ENCODE peak calls at places on chromosomes 16 and 17, in four cellular contexts. E is iPS DF 6.9; V is colonic mucosa; W is CD8-positive, alpha-beta T cell. Y is an unnamed sample.

GRCh38 chr17:66348605-66349165 is 46.3 kb downstream of the PRKCA start:
- DNase-seq in W (no peak), V (peak), E (no peak), Y (peak)

GRCh38 chr16:20867585-20867984 is 32.6 kb downstream of the DCUN1D3 start:
- DNase-seq in W (no peak), V (no peak), E (no peak), Y (no peak)

GRCh38 chr16:87628246-87628923 is 26.1 kb downstream of the JPH3 start:
- DNase-seq in V (no peak), W (no peak), E (no peak), Y (no peak)

GRCh38 chr16:56363781-56364565 is 61.4 kb downstream of the AMFR start:
- DNase-seq in W (no peak), E (no peak), V (no peak), Y (no peak)

GRCh38 chr17:13135496-13135895 is 117.7 kb upstream of the ELAC2 start:
- DNase-seq in E (no peak), W (no peak), V (no peak), Y (no peak)

GRCh38 chr17:38428643-38429371 is 543 bp downstream of the ARHGAP23 start:
- DNase-seq in E (no peak), W (peak), V (no peak), Y (no peak)

GRCh38 chr17:17885029-17885351 is 48.2 kb upstream of the SREBF1 start:
- DNase-seq in V (no peak), E (no peak), W (no peak), Y (no peak)

GRCh38 chr16:47644166-47644565 is 183.0 kb downstream of the PHKB start:
- DNase-seq in V (no peak), E (no peak), W (no peak), Y (no peak)

GRCh38 chr17:81481011-81481799 is 31.4 kb downstream of the ACTG1 start:
- DNase-seq in V (peak), W (peak), E (no peak), Y (no peak)

GRCh38 chr16:396605-397004 is 394 bp upstream of the NME4 start:
- DNase-seq in V (no peak), W (no peak), E (no peak), Y (no peak)

GRCh38 chr17:78868391-78868790 is 27.8 kb upstream of the USP36 start:
- DNase-seq in V (no peak), W (no peak), E (no peak), Y (no peak)

GRCh38 chr16:2765462-2766404 is 11.3 kb downstream of the ELOB start:
- DNase-seq in W (no peak), E (no peak), V (no peak), Y (no peak)

GRCh38 chr17:22517716-22518115 is 825.4 kb downstream of the KCNJ18 start:
- DNase-seq in W (no peak), V (no peak), E (no peak), Y (no peak)

GRCh38 chr16:30767767-30768465 is 5.8 kb downstream of the RNF40 start:
- DNase-seq in V (no peak), E (no peak), W (peak), Y (no peak)

GRCh38 chr17:28372203-28372944 is 880 bp downstream of the SARM1 start:
- DNase-seq in W (peak), V (no peak), E (no peak), Y (no peak)

GRCh38 chr16:26169451-26169850 is 477.7 kb downstream of the HS3ST4 start:
- DNase-seq in V (no peak), E (no peak), W (no peak), Y (no peak)

GRCh38 chr17:27244481-27245223 is 49.3 kb upstream of the WSB1 start:
- DNase-seq in E (no peak), V (peak), W (no peak), Y (peak)

GRCh38 chr17:10614536-10615155 is 42.5 kb downstream of the MYH3 start:
- DNase-seq in W (no peak), V (peak), E (peak), Y (no peak)

GRCh38 chr17:71114911-71115668 is 945.8 kb downstream of the KCNJ2 start:
- DNase-seq in W (no peak), E (no peak), V (no peak), Y (no peak)

GRCh38 chr17:65228734-65229390 is 91.7 kb downstream of the RGS9 start:
- DNase-seq in W (no peak), E (no peak), V (no peak), Y (no peak)

GRCh38 chr17:42252528-42253172 is 23.5 kb downstream of the STAT5B start:
- DNase-seq in E (no peak), V (no peak), W (no peak), Y (no peak)

GRCh38 chr17:42253601-42254000 is 22.6 kb downstream of the STAT5B start:
- DNase-seq in E (no peak), V (no peak), W (no peak), Y (no peak)

GRCh38 chr17:42253173-42253545 is 23.0 kb downstream of the STAT5B start:
- DNase-seq in V (no peak), E (no peak), W (no peak), Y (no peak)

GRCh38 chr17:42251115-42251514 is 25.1 kb downstream of the STAT5B start:
- DNase-seq in V (no peak), W (no peak), E (no peak), Y (no peak)

DNA sequence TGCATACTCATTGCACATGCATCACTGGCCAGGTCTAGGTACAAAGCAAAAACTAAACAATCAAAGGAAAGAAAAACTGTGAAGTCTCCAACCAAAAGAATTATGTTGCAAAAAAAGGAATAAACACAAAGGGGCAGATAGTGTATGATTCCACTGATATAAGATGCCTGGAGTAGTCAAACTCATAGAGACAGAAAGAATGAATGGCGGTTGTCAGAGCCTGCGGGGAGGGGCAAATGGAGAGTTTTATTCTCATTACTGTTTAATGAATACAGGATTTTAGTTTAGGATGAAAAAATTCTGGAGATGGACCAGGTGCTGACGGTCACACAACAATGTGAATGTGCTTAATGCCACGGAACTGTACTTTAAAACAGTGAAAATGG is 20.8 kb downstream of the STAT5B start:
- DNase-seq in V (no peak), E (no peak), W (no peak), Y (no peak)
- H3K27ac ChIP-seq in V (no peak), E (no peak), W (no peak), Y (no peak)

GRCh38 chr17:72122336-72122667 is 1.5 kb downstream of the SOX9 start:
- DNase-seq in W (no peak), V (no peak), E (no peak), Y (no peak)
- H3K27ac ChIP-seq in W (no peak), V (peak), E (no peak), Y (peak)

GRCh38 chr17:1398028-1398427 is 2.0 kb downstream of the YWHAE start:
- DNase-seq in W (no peak), V (no peak), E (no peak), Y (no peak)
- H3K27ac ChIP-seq in W (no peak), V (peak), E (no peak), Y (peak)

DNA sequence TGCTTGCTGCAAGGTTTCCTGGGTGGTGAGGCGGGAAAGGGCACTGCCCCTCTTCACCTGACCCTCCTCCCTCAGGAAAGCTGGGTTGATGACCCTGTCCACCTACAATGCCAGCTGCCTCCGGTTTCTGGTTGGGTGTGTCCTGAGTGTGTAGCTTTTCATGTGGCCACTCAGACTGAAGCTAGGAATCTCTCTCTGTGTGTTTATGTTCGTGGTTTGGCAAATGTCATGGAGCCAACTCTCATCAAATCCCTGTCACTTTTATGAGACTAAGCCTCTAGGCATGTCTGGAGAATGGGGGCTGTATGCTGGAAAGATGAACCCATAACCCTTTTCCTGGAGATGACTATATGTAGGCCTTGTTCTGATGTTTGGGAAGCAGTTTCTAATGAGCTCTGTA is 17.1 kb downstream of the PLEKHG4 start:
- DNase-seq in W (no peak), E (no peak), V (no peak), Y (no peak)
- H3K27ac ChIP-seq in W (no peak), E (no peak), V (no peak), Y (no peak)

GRCh38 chr17:45288825-45289224 is 26.9 kb upstream of the SPATA32 start:
- DNase-seq in V (no peak), W (no peak), E (no peak), Y (no peak)
- H3K27ac ChIP-seq in V (no peak), W (no peak), E (no peak), Y (no peak)

Y was measured in epithelial cell of prostate.